ENCODE peak calls at places on chromosomes 1 and 21, in seven cellular contexts. L is Ammon's horn, X is fibroblast of mammary gland, E is mesendoderm, S is H1, R is HS-27A, U is OCI-M1. K is an unnamed sample.
A peak's percentile ranks its signal among the peaks of the same experiment; 100 is the strongest.

GRCh38 chr1:32701951-32702598 is 495 bp downstream of the SYNC start:
- DNase-seq in L (peak; percentile 17), X (peak; percentile 23), E (no peak), S (no peak), R (no peak), U (no peak), K (no peak)

GRCh38 chr1:58799650-58800049 is 15.8 kb upstream of the JUN start:
- DNase-seq in L (no peak), X (no peak), E (no peak), S (no peak), R (no peak), U (no peak), K (no peak)

GRCh38 chr1:12708956-12709555 is 6.9 kb upstream of the AADACL3 start:
- DNase-seq in L (no peak), X (peak; percentile 16), E (no peak), S (no peak), R (no peak), U (no peak), K (no peak)

GRCh38 chr1:233482388-233482787 is 131.5 kb upstream of the KCNK1 start:
- DNase-seq in L (no peak), X (no peak), E (no peak), S (no peak), R (no peak), U (no peak), K (no peak)

GRCh38 chr1:203322480-203323179 is 17.3 kb downstream of the BTG2 start:
- DNase-seq in L (no peak), X (no peak), E (no peak), S (no peak), R (no peak), U (no peak), K (no peak)

GRCh38 chr1:67921725-67922489 is 88.6 kb upstream of the GNG12 start:
- DNase-seq in L (no peak), X (peak; percentile 62), E (no peak), S (no peak), R (no peak), U (peak; percentile 54), K (no peak)

GRCh38 chr1:41583658-41584570 is 99.4 kb upstream of the EDN2 start:
- DNase-seq in L (no peak), X (no peak), E (no peak), S (no peak), R (no peak), U (no peak), K (no peak)

GRCh38 chr1:163772266-163772665 is 450.5 kb downstream of the NUF2 start:
- DNase-seq in L (no peak), X (no peak), E (no peak), S (no peak), R (no peak), U (no peak), K (no peak)

GRCh38 chr1:200901796-200902444 is 7.2 kb downstream of the INAVA start:
- DNase-seq in L (no peak), X (no peak), E (no peak), S (no peak), R (no peak), U (no peak), K (no peak)

GRCh38 chr1:199283814-199284213 is 645.0 kb downstream of the PTPRC start:
- DNase-seq in L (no peak), X (no peak), E (no peak), S (no peak), R (no peak), U (no peak), K (no peak)

GRCh38 chr1:63000508-63000907 is 216.6 kb downstream of the ATG4C start:
- DNase-seq in L (no peak), X (no peak), E (peak; percentile 73), S (no peak), R (no peak), U (no peak), K (no peak)

GRCh38 chr1:94973271-94973922 is 46.5 kb upstream of the CNN3 start:
- DNase-seq in L (no peak), X (no peak), E (no peak), S (no peak), R (no peak), U (no peak), K (no peak)

GRCh38 chr1:156848461-156849150 is 10.3 kb downstream of the INSRR start:
- DNase-seq in L (no peak), X (no peak), E (peak; percentile 57), S (peak; percentile 78), R (no peak), U (no peak), K (peak; percentile 58)

GRCh38 chr1:225710804-225711203 is 57.9 kb upstream of the ENAH start:
- DNase-seq in L (no peak), X (peak; percentile 89), E (peak; percentile 60), S (no peak), R (no peak), U (no peak), K (no peak)

GRCh38 chr21:28066051-28066450 is 926.6 kb downstream of the LTN1 start:
- DNase-seq in L (no peak), X (peak; percentile 62), E (no peak), S (no peak), R (no peak), U (peak; percentile 57), K (no peak)